ENCODE peak calls at places on chromosomes 3 and 15, in nine cellular contexts. W, N, O, Z, T, U, G, H and P are unnamed samples.

GRCh38 chr15:56356616-56357015 is 8.6 kb upstream of the TEX9 start:
- DNase-seq in W (no peak), N (no peak), O (no peak), Z (no peak), T (no peak), U (no peak), G (no peak), H (no peak), P (no peak)

GRCh38 chr3:148077318-148077923 is 620.3 kb upstream of the AGTR1 start:
- DNase-seq in W (no peak), N (no peak), O (peak), Z (no peak), T (peak), U (no peak), G (no peak), H (no peak), P (no peak)

GRCh38 chr3:61358364-61358763 is 107.1 kb upstream of the FHIT start:
- DNase-seq in W (peak), N (peak), O (no peak), Z (no peak), T (no peak), U (peak), G (peak), H (peak), P (peak)

GRCh38 chr3:50122661-50123391 is 32.3 kb upstream of the SEMA3F start:
- DNase-seq in W (no peak), N (no peak), O (no peak), Z (no peak), T (no peak), U (no peak), G (no peak), H (no peak), P (peak)

GRCh38 chr3:139638518-139638917 is 39.3 kb downstream of the NMNAT3 start:
- DNase-seq in W (no peak), N (no peak), O (no peak), Z (no peak), T (no peak), U (no peak), G (no peak), H (no peak), P (no peak)

GRCh38 chr3:43872301-43872700 is 181.6 kb downstream of the ABHD5 start:
- DNase-seq in W (no peak), N (no peak), O (peak), Z (peak), T (peak), U (no peak), G (no peak), H (no peak), P (no peak)

GRCh38 chr3:123147754-123148535 is 53.8 kb upstream of the SEC22A start:
- DNase-seq in W (no peak), N (no peak), O (no peak), Z (no peak), T (no peak), U (no peak), G (no peak), H (no peak), P (no peak)

GRCh38 chr15:98322551-98322950 is 325.8 kb upstream of the IGF1R start:
- DNase-seq in W (no peak), N (no peak), O (no peak), Z (no peak), T (no peak), U (no peak), G (no peak), H (no peak), P (no peak)

GRCh38 chr3:101695779-101696372 is 9.4 kb upstream of the RPL24 start:
- DNase-seq in W (no peak), N (peak), O (peak), Z (no peak), T (no peak), U (peak), G (no peak), H (no peak), P (no peak)

GRCh38 chr3:138187296-138188012 is at the start of gene ARMC8:
- DNase-seq in W (peak), N (peak), O (no peak), Z (peak), T (peak), U (peak), G (peak), H (peak), P (peak)

GRCh38 chr3:157199841-157200240 is 39.9 kb upstream of the CCNL1 start:
- DNase-seq in W (no peak), N (no peak), O (peak), Z (no peak), T (no peak), U (no peak), G (no peak), H (no peak), P (no peak)

GRCh38 chr3:127484601-127485388 is 105.7 kb downstream of the TPRA1 start:
- DNase-seq in W (no peak), N (peak), O (no peak), Z (no peak), T (no peak), U (no peak), G (no peak), H (no peak), P (peak)

GRCh38 chr3:61719278-61719977 is 158.1 kb downstream of the PTPRG start:
- DNase-seq in W (no peak), N (no peak), O (no peak), Z (no peak), T (no peak), U (no peak), G (no peak), H (no peak), P (no peak)

GRCh38 chr15:89749951-89750559 is 994 bp downstream of the MESP1 start:
- DNase-seq in W (peak), N (no peak), O (no peak), Z (no peak), T (no peak), U (peak), G (peak), H (peak), P (no peak)

GRCh38 chr3:126355777-126356372 is 1.3 kb downstream of the KLF15 start:
- DNase-seq in W (peak), N (peak), O (peak), Z (no peak), T (no peak), U (peak), G (peak), H (peak), P (peak)

GRCh38 chr3:27378331-27378730 is 9.1 kb upstream of the NEK10 start:
- DNase-seq in W (no peak), N (no peak), O (no peak), Z (no peak), T (no peak), U (no peak), G (no peak), H (no peak), P (no peak)

GRCh38 chr3:127811717-127812116 is 10.6 kb downstream of the MGLL start:
- DNase-seq in W (no peak), N (no peak), O (no peak), Z (no peak), T (no peak), U (no peak), G (no peak), H (no peak), P (no peak)

GRCh38 chr3:115293321-115293720 is 146.2 kb upstream of the ZBTB20 start:
- DNase-seq in W (no peak), N (no peak), O (no peak), Z (no peak), T (no peak), U (no peak), G (no peak), H (no peak), P (no peak)

GRCh38 chr3:68893600-68894239 is 38.6 kb downstream of the TAFA4 start:
- DNase-seq in W (no peak), N (no peak), O (peak), Z (no peak), T (no peak), U (no peak), G (no peak), H (no peak), P (no peak)

GRCh38 chr3:141000027-141000663 is 51.0 kb upstream of the SPSB4 start:
- DNase-seq in W (peak), N (peak), O (peak), Z (peak), T (peak), U (peak), G (peak), H (peak), P (no peak)

GRCh38 chr3:177602601-177603136 is 405.4 kb upstream of the TBL1XR1 start:
- DNase-seq in W (no peak), N (no peak), O (peak), Z (no peak), T (no peak), U (no peak), G (no peak), H (peak), P (no peak)

GRCh38 chr3:113275876-113276580 is 64.7 kb downstream of the BOC start:
- DNase-seq in W (peak), N (no peak), O (peak), Z (peak), T (no peak), U (no peak), G (no peak), H (no peak), P (no peak)

GRCh38 chr3:94272030-94272429 is 209.2 kb downstream of the NSUN3 start:
- DNase-seq in W (no peak), N (no peak), O (peak), Z (no peak), T (no peak), U (no peak), G (no peak), H (no peak), P (no peak)

GRCh38 chr15:48796930-48797329 is 13.9 kb downstream of the CEP152 start:
- DNase-seq in W (no peak), N (no peak), O (peak), Z (no peak), T (no peak), U (no peak), G (no peak), H (no peak), P (no peak)

GRCh38 chr15:70050447-70050846 is 47.3 kb downstream of the TLE3 start:
- DNase-seq in W (no peak), N (no peak), O (no peak), Z (no peak), T (no peak), U (no peak), G (no peak), H (no peak), P (no peak)

GRCh38 chr15:64456634-64457108 is 3.7 kb upstream of the ZNF609 start:
- DNase-seq in W (no peak), N (no peak), O (peak), Z (no peak), T (no peak), U (no peak), G (no peak), H (no peak), P (no peak)

GRCh38 chr3:56596441-56596840 is 39.5 kb downstream of the CCDC66 start:
- DNase-seq in W (no peak), N (no peak), O (no peak), Z (no peak), T (no peak), U (no peak), G (no peak), H (no peak), P (no peak)

GRCh38 chr3:127050733-127051132 is 67.8 kb downstream of the PLXNA1 start:
- DNase-seq in W (no peak), N (no peak), O (no peak), Z (no peak), T (no peak), U (no peak), G (no peak), H (peak), P (peak)

GRCh38 chr15:42140383-42141070 is 15.9 kb downstream of the PLA2G4F start:
- DNase-seq in W (peak), N (peak), O (no peak), Z (no peak), T (no peak), U (no peak), G (no peak), H (no peak), P (peak)

GRCh38 chr3:56053727-56054126 is 414.5 kb downstream of the ERC2 start:
- DNase-seq in W (no peak), N (no peak), O (no peak), Z (no peak), T (no peak), U (no peak), G (no peak), H (no peak), P (no peak)

GRCh38 chr3:10169000-10169496 is 4.3 kb downstream of the IRAK2 start:
- DNase-seq in W (no peak), N (peak), O (no peak), Z (no peak), T (no peak), U (no peak), G (no peak), H (no peak), P (no peak)

GRCh38 chr3:141681390-141681780 is 56.7 kb upstream of the RNF7 start:
- DNase-seq in W (no peak), N (no peak), O (no peak), Z (no peak), T (no peak), U (no peak), G (no peak), H (no peak), P (no peak)

GRCh38 chr15:69782809-69783208 is 314.9 kb downstream of the TLE3 start:
- DNase-seq in W (no peak), N (no peak), O (no peak), Z (no peak), T (no peak), U (no peak), G (no peak), H (no peak), P (no peak)

GRCh38 chr15:63492541-63493077 is 11.8 kb upstream of the USP3 start:
- DNase-seq in W (no peak), N (no peak), O (peak), Z (no peak), T (no peak), U (no peak), G (no peak), H (no peak), P (no peak)

GRCh38 chr3:149314807-149315578 is 18.4 kb downstream of the TM4SF18 start:
- DNase-seq in W (no peak), N (no peak), O (peak), Z (peak), T (no peak), U (no peak), G (no peak), H (no peak), P (no peak)

GRCh38 chr15:100934735-100935134 is 15.6 kb downstream of the LRRK1 start:
- DNase-seq in W (no peak), N (no peak), O (peak), Z (no peak), T (no peak), U (no peak), G (no peak), H (no peak), P (no peak)

GRCh38 chr3:11522953-11523792 is 120.5 kb downstream of the VGLL4 start:
- DNase-seq in W (no peak), N (no peak), O (peak), Z (no peak), T (no peak), U (no peak), G (no peak), H (no peak), P (no peak)

GRCh38 chr3:100518983-100519382 is 26.6 kb downstream of the TMEM45A start:
- DNase-seq in W (no peak), N (no peak), O (peak), Z (no peak), T (no peak), U (no peak), G (no peak), H (no peak), P (no peak)

GRCh38 chr3:177358968-177359600 is 161.8 kb upstream of the TBL1XR1 start:
- DNase-seq in W (no peak), N (peak), O (no peak), Z (peak), T (peak), U (peak), G (peak), H (peak), P (peak)

GRCh38 chr15:84955089-84955848 is 26.4 kb upstream of the PDE8A start:
- DNase-seq in W (peak), N (peak), O (peak), Z (peak), T (peak), U (peak), G (peak), H (peak), P (peak)

GRCh38 chr3:197297476-197298340 is 704 bp downstream of the DLG1 start:
- DNase-seq in W (peak), N (peak), O (peak), Z (peak), T (peak), U (peak), G (peak), H (peak), P (peak)
- TF ChIP-seq POLR2A in W (no peak), N (peak), O (peak), Z (peak), T (peak), U (no peak), G (no peak), H (no peak), P (no peak)

DNA sequence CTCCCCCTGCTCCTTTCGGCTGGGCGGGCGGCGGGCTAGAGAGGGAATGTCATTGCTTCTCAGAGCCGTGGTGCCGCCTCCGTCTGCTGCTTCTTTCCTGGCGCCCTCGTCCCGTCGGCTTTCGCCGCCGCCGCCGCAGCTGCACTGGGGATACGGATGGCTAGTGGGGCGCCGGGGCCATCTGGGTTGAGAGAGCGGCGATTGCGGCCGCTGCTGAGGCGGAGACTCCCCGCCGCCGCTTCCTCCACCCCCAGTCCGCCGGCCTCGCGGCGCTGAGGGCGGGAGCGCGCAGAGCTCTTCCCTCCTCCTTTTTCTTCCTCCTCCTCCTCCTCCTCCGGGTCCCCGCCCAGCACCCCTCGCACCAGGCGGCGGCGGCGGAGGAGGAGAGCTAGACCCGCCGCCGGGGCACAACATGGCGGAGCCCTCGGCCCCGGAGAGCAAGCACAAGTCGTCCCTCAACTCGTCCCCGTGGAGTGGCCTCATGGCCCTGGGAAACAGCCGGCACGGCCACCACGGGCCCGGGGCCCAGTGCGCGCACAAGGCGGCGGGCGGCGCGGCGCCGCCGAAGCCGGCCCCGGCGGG is at the start of gene STT3B:
- DNase-seq in W (peak), N (peak), O (peak), Z (peak), T (peak), U (no peak), G (no peak), H (peak), P (peak)
- TF ChIP-seq POLR2A in W (peak), N (peak), O (peak), Z (peak), T (peak), U (peak), G (peak), H (peak), P (peak)

DNA sequence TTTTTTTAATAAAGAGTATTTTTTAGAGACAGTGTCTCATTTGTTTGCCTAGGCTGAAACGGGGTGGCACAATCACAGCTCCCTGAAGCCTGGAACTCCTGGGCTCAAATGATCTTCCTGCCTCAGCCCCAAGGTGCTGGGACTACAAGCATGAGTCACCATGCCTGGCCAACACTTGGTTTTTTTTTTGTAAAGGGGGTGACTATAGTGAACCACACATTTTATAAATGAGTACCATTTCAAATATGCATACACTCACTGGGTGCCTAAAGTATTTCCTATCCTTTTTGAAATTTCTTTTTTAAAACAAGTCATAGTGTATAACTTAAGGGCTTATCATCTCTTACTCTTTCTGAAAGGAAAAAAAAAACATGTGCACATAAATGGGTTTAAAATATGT is 325.2 kb upstream of the MEIS2 start:
- DNase-seq in W (no peak), N (no peak), O (peak), Z (no peak), T (no peak), U (no peak), G (no peak), H (no peak), P (no peak)
- TF ChIP-seq POLR2A in W (no peak), N (no peak), O (no peak), Z (no peak), T (no peak), U (no peak), G (no peak), H (no peak), P (no peak)

GRCh38 chr15:44536298-44536961 is 517 bp upstream of the EIF3J start:
- DNase-seq in W (peak), N (peak), O (peak), Z (peak), T (peak), U (no peak), G (no peak), H (peak), P (peak)
- TF ChIP-seq POLR2A in W (peak), N (peak), O (peak), Z (peak), T (peak), U (no peak), G (peak), H (peak), P (no peak)

GRCh38 chr3:29513236-29513635 is 232.4 kb downstream of the RBMS3 start:
- DNase-seq in W (no peak), N (no peak), O (peak), Z (no peak), T (no peak), U (no peak), G (no peak), H (peak), P (no peak)
- TF ChIP-seq POLR2A in W (no peak), N (no peak), O (no peak), Z (no peak), T (no peak), U (no peak), G (no peak), H (no peak), P (no peak)

GRCh38 chr15:44712108-44713005 is 1.0 kb downstream of the B2M start:
- DNase-seq in W (peak), N (peak), O (peak), Z (peak), T (peak), U (peak), G (peak), H (peak), P (peak)
- TF ChIP-seq POLR2A in W (peak), N (peak), O (no peak), Z (no peak), T (no peak), U (no peak), G (no peak), H (no peak), P (no peak)

GRCh38 chr15:68197661-68198437 is 7.3 kb downstream of the CALML4 start:
- DNase-seq in W (no peak), N (no peak), O (no peak), Z (no peak), T (no peak), U (no peak), G (peak), H (no peak), P (no peak)
- TF ChIP-seq POLR2A in W (no peak), N (no peak), O (no peak), Z (no peak), T (no peak), U (no peak), G (no peak), H (no peak), P (no peak)

DNA sequence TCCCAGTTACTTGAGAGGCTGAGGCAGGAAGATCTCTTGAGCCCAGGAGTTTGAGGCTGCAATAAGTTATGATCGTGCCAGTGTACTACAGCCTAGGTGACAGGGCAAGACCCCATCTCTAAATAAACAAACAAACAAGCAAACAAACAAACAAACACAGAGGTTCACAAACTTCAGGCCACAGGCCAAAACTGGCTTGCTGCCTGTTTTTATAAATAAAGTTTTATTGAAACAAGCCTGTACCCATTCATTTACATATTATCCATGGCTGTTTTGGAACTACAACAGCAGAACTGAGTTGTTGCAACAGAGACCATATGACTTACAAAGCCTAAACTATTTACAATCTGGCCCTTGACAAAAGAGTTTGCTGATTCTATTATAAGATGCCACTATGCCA is 6.5 kb downstream of the DYNC1LI1 start:
- DNase-seq in W (no peak), N (no peak), O (no peak), Z (no peak), T (no peak), U (no peak), G (no peak), H (no peak), P (no peak)
- TF ChIP-seq POLR2A in W (no peak), N (no peak), O (no peak), Z (no peak), T (no peak), U (no peak), G (no peak), H (no peak), P (no peak)

DNA sequence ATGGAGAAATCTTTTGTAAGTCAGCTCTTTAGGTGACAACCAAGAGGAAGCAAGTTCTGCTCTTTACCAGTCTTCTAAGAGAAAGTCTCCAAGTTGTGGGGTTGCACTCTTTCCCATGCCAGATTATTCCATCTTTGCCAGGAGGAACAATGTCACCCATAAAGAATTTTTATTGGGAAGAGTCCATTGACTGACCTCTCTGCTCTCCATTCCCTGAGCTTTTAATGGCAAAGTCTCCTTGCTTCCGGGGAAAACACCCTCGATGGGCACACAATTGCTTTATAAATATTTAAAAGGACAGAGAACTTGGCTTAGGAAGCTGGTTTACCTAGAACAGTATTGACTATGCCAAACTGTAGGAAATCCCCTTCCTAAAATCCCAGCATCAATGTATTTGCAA is 19.9 kb upstream of the UBE2E1 start:
- DNase-seq in W (no peak), N (no peak), O (no peak), Z (no peak), T (no peak), U (no peak), G (no peak), H (no peak), P (no peak)
- TF ChIP-seq POLR2A in W (no peak), N (no peak), O (no peak), Z (no peak), T (no peak), U (no peak), G (no peak), H (no peak), P (no peak)